ENCODE peak calls at places on chromosomes 2 and 18, in five cellular contexts. N is dorsolateral prefrontal cortex, W is H9, P is astrocyte of the spinal cord, U is cardiac muscle cell. O is an unnamed sample.

GRCh38 chr2:217049931-217050330 is 190.1 kb upstream of the TNP1 start:
- DNase-seq in N (no peak), W (no peak), P (no peak), U (no peak), O (no peak)

GRCh38 chr2:191155608-191156071 is 4.8 kb upstream of the STAT4 start:
- DNase-seq in N (no peak), W (no peak), P (peak; percentile 63), U (peak; percentile 26), O (no peak)

GRCh38 chr18:986071-986470 is 81.4 kb downstream of the ADCYAP1 start:
- DNase-seq in N (no peak), W (peak; percentile 51), P (no peak), U (no peak), O (no peak)

GRCh38 chr2:15747698-15748471 is 156.2 kb downstream of the DDX1 start:
- DNase-seq in N (no peak), W (peak; percentile 84), P (no peak), U (peak; percentile 82), O (no peak)

GRCh38 chr2:98604547-98604946 is 3.8 kb downstream of the COA5 start:
- DNase-seq in N (no peak), W (no peak), P (no peak), U (no peak), O (no peak)

GRCh38 chr2:168773719-168774521 is 28.5 kb upstream of the NOSTRIN start:
- DNase-seq in N (no peak), W (peak; percentile 68), P (peak; percentile 73), U (peak; percentile 58), O (no peak)

GRCh38 chr2:161199885-161200284 is 39.7 kb downstream of the TANK start:
- DNase-seq in N (no peak), W (no peak), P (no peak), U (no peak), O (no peak)

GRCh38 chr2:223197046-223197445 is 145.1 kb downstream of the KCNE4 start:
- DNase-seq in N (no peak), W (no peak), P (no peak), U (no peak), O (no peak)

GRCh38 chr2:198756166-198756565 is 701.6 kb downstream of the SATB2 start:
- DNase-seq in N (no peak), W (no peak), P (peak; percentile 9), U (no peak), O (no peak)

GRCh38 chr2:98374286-98374685 is 28.0 kb downstream of the CNGA3 start:
- DNase-seq in N (no peak), W (no peak), P (no peak), U (no peak), O (no peak)

GRCh38 chr2:240499309-240500301 is 58.2 kb downstream of the ANKMY1 start:
- DNase-seq in N (no peak), W (peak; percentile 19), P (no peak), U (no peak), O (no peak)

GRCh38 chr2:25936889-25937545 is 45.3 kb downstream of the KIF3C start:
- DNase-seq in N (no peak), W (no peak), P (peak; percentile 39), U (peak; percentile 39), O (no peak)

GRCh38 chr2:173555833-173556232 is 201.2 kb downstream of the CDCA7 start:
- DNase-seq in N (no peak), W (no peak), P (peak; percentile 29), U (peak; percentile 24), O (no peak)

GRCh38 chr2:197416268-197416667 is 18.6 kb downstream of the SF3B1 start:
- DNase-seq in N (no peak), W (no peak), P (no peak), U (no peak), O (no peak)

GRCh38 chr18:74082476-74083070 is 65.1 kb downstream of the FBXO15 start:
- DNase-seq in N (no peak), W (peak; percentile 91), P (peak; percentile 57), U (peak; percentile 58), O (no peak)

GRCh38 chr2:33810046-33810835 is 211.1 kb upstream of the FAM98A start:
- DNase-seq in N (no peak), W (no peak), P (no peak), U (no peak), O (no peak)

GRCh38 chr2:172845008-172845670 is 109.5 kb downstream of the RAPGEF4 start:
- DNase-seq in N (no peak), W (no peak), P (no peak), U (no peak), O (no peak)

GRCh38 chr2:37378411-37378810 is 34.0 kb downstream of the QPCT start:
- DNase-seq in N (no peak), W (no peak), P (peak; percentile 71), U (no peak), O (no peak)

GRCh38 chr2:8922431-8922830 is 81.1 kb downstream of the MBOAT2 start:
- DNase-seq in N (no peak), W (no peak), P (no peak), U (no peak), O (no peak)

GRCh38 chr2:85445316-85446295 is 27.1 kb downstream of the SH2D6 start:
- DNase-seq in N (no peak), W (no peak), P (peak; percentile 72), U (no peak), O (no peak)

GRCh38 chr2:19829672-19830071 is 72.1 kb downstream of the TTC32 start:
- DNase-seq in N (no peak), W (peak; percentile 0), P (no peak), U (no peak), O (no peak)

GRCh38 chr2:76958749-76959148 is 563.4 kb downstream of the LRRTM4 start:
- DNase-seq in N (no peak), W (peak; percentile 66), P (peak; percentile 6), U (peak; percentile 76), O (no peak)

DNA sequence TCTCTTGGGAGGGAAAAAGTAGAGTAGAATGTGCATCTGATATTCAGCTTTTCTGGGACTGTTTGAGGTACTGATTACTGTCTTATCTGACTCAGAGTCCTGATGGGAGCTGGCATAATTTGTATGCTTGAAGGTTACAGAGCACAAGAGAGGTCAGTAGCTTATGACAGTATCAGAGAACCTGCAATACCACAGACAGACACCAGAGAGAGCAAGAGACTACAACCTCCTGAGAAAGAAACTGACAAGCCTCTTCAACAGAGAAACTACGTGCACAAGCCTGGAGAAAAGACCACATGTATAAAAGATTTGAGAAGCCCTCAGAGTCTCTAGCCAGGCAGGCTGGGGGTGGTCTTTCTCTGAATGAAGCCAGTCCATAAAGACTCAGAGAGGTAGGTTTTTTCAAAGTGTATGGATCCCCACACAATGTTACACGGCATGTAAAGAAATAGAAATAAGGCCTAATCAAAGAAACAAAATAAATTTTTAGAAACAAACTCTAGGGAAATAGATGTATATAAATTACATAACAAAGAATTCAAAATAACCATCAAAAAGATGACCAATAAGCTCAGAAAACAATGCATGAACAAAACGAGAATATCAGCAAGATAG is 568.3 kb downstream of the LRRTM4 start:
- DNase-seq in N (no peak), W (peak; percentile 70), P (peak; percentile 56), U (peak; percentile 84), O (no peak)
- TF ChIP-seq CTCF in N (peak; percentile 76), W (peak; percentile 91), P (peak; percentile 82), U (peak; percentile 58), O (peak; percentile 82)

GRCh38 chr18:25672490-25672889 is 320.5 kb upstream of the ZNF521 start:
- DNase-seq in N (no peak), W (peak; percentile 82), P (no peak), U (no peak), O (no peak)
- TF ChIP-seq CTCF in N (no peak), W (peak; percentile 79), P (no peak), U (no peak), O (peak; percentile 12)

GRCh38 chr2:237081596-237081995 is 4.1 kb upstream of the COPS8 start:
- DNase-seq in N (no peak), W (no peak), P (no peak), U (no peak), O (no peak)

GRCh38 chr2:237084444-237084843 is 1.2 kb upstream of the COPS8 start:
- DNase-seq in N (no peak), W (no peak), P (no peak), U (no peak), O (no peak)

GRCh38 chr2:237083026-237083425 is 2.7 kb upstream of the COPS8 start:
- DNase-seq in N (no peak), W (no peak), P (no peak), U (no peak), O (no peak)

GRCh38 chr2:237090906-237091305 is 5.2 kb downstream of the COPS8 start:
- DNase-seq in N (no peak), W (no peak), P (peak; percentile 18), U (no peak), O (no peak)

DNA sequence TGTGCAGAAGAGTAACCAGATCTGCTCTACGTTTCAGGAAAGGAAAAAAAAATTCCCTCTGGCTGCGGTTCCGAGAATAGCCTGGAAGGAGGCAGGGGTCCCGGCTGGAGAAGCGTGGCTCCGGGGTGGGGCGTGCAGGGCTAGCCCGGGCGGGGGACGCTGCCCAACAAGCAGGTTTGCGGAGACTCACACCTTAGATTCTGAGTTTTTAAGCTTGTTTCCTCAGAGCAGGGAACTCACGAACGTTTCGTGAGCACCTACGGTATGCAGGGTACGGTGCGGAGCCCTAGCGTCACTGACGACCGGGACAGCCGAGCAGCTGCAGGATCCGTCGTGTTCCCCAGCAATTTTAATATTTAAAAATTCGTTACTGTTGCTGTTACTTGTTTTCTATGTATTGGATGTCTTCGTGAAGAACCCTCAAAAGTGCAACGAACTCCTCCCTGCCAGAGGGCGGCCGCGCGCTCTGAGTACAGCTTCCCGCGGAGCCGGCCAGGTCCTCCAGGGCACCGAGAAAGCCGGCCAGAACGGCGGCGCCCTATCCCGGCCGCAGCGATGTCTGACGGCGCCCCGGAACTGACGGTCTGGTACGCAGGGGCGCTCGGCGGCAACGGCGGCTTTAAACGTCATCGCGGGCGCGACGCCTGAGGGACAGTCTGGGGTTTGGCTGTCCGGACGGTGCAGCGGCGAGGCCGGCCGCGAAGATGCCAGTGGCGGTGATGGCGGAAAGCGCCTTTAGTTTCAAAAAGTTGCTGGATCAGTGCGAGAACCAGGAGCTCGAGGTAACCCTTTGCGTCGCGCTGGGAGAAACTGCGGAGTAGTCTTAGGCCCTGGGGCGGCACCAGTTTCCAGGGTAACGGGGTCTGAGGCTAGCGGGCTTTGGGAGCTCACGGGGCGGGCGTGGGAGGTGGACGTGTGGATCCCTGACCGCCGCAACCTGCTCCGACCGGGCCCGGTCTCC is at the start of gene COPS8:
- DNase-seq in N (peak; percentile 95), W (peak; percentile 93), P (peak; percentile 96), U (peak; percentile 97), O (peak; percentile 98)
- TF ChIP-seq CTCF in N (peak; percentile 61), W (peak; percentile 36), P (peak; percentile 30), U (peak; percentile 19), O (peak; percentile 70)

GRCh38 chr2:176652300-176653182 is 383.3 kb downstream of the MTX2 start:
- DNase-seq in N (no peak), W (no peak), P (peak; percentile 56), U (peak; percentile 70), O (no peak)

GRCh38 chr2:176647325-176648155 is 378.3 kb downstream of the MTX2 start:
- DNase-seq in N (no peak), W (no peak), P (no peak), U (no peak), O (no peak)

GRCh38 chr2:176648691-176649297 is 379.6 kb downstream of the MTX2 start:
- DNase-seq in N (no peak), W (no peak), P (no peak), U (no peak), O (no peak)

GRCh38 chr2:176650811-176651559 is 381.7 kb downstream of the MTX2 start:
- DNase-seq in N (no peak), W (no peak), P (no peak), U (no peak), O (no peak)

GRCh38 chr2:176650101-176650500 is 380.9 kb downstream of the MTX2 start:
- DNase-seq in N (no peak), W (no peak), P (no peak), U (no peak), O (no peak)
- TF ChIP-seq CTCF in N (no peak), W (peak; percentile 55), P (no peak), U (no peak), O (peak; percentile 36)